ENCODE peak calls at places on chromosomes 3 and 15, in ten cellular contexts. U, T, K, M, W, X, P, V, J and Y are unnamed samples.

GRCh38 chr3:8145661-8146060 is 356.0 kb upstream of the LMCD1 start:
- DNase-seq in T (no peak), P (no peak), K (no peak), U (no peak), V (no peak), W (no peak), M (no peak), J (no peak), X (no peak), Y (no peak)

GRCh38 chr3:84943379-84943778 is 15.4 kb upstream of the CADM2 start:
- DNase-seq in T (no peak), X (no peak), W (no peak), J (no peak), U (no peak), M (no peak), V (no peak), K (no peak), P (no peak), Y (no peak)

GRCh38 chr3:30542897-30543296 is 63.5 kb upstream of the TGFBR2 start:
- DNase-seq in W (no peak), X (no peak), U (no peak), M (no peak), V (no peak), P (no peak), J (no peak), K (no peak), T (no peak), Y (no peak)

GRCh38 chr15:66390670-66391069 is 4.0 kb downstream of the MAP2K1 start:
- DNase-seq in J (no peak), W (peak; percentile 27), X (no peak), V (no peak), U (no peak), T (no peak), P (no peak), K (no peak), M (peak; percentile 60), Y (peak; percentile 19)

GRCh38 chr3:13709706-13710105 is 160.8 kb downstream of the FBLN2 start:
- DNase-seq in M (no peak), W (no peak), U (no peak), X (no peak), K (peak; percentile 12), V (no peak), J (peak; percentile 7), T (no peak), P (peak; percentile 17), Y (no peak)

GRCh38 chr3:178181784-178182183 is 354.5 kb upstream of the KCNMB2 start:
- DNase-seq in U (no peak), K (no peak), X (no peak), T (no peak), P (no peak), J (no peak), W (no peak), M (no peak), V (no peak), Y (no peak)

GRCh38 chr3:45687828-45688193 is 1.4 kb upstream of the SACM1L start:
- DNase-seq in P (no peak), J (no peak), K (no peak), V (no peak), X (no peak), T (no peak), U (no peak), W (no peak), M (no peak), Y (no peak)

GRCh38 chr3:30475038-30475808 is 131.2 kb upstream of the TGFBR2 start:
- DNase-seq in W (no peak), X (no peak), U (no peak), V (no peak), P (no peak), J (no peak), K (no peak), M (no peak), T (no peak), Y (peak; percentile 15)

GRCh38 chr15:65761210-65761926 is 30.7 kb downstream of the DENND4A start:
- DNase-seq in J (no peak), X (no peak), T (no peak), K (no peak), U (no peak), M (no peak), P (no peak), V (no peak), W (no peak), Y (peak; percentile 11)

GRCh38 chr3:151008699-151009098 is 36.2 kb upstream of the CLRN1 start:
- DNase-seq in U (peak; percentile 53), K (no peak), P (no peak), T (no peak), V (no peak), M (peak; percentile 81), J (no peak), X (peak; percentile 21), W (no peak), Y (no peak)

GRCh38 chr15:60444289-60444912 is 34.5 kb downstream of the ICE2 start:
- DNase-seq in V (no peak), P (no peak), U (peak; percentile 26), W (no peak), T (no peak), J (no peak), K (no peak), X (no peak), M (peak; percentile 63), Y (no peak)

GRCh38 chr15:25501828-25502446 is 63.1 kb upstream of the UBE3A start:
- DNase-seq in P (no peak), U (peak; percentile 12), W (peak; percentile 48), J (no peak), M (peak; percentile 56), T (no peak), K (no peak), V (no peak), X (no peak), Y (no peak)

GRCh38 chr3:43753743-43754142 is 63.0 kb downstream of the ABHD5 start:
- DNase-seq in J (no peak), U (peak; percentile 51), K (no peak), M (peak; percentile 77), T (no peak), W (no peak), V (no peak), P (no peak), X (peak; percentile 55), Y (no peak)

GRCh38 chr3:70832035-70832795 is 519.8 kb upstream of the MDFIC2 start:
- DNase-seq in T (no peak), K (no peak), P (no peak), X (peak; percentile 59), W (no peak), V (no peak), M (peak; percentile 90), J (no peak), U (no peak), Y (no peak)

GRCh38 chr15:29734917-29735572 is 87.2 kb downstream of the TJP1 start:
- DNase-seq in X (no peak), W (no peak), T (no peak), M (peak; percentile 66), U (peak; percentile 29), K (no peak), J (no peak), P (no peak), V (no peak), Y (no peak)

GRCh38 chr3:18730491-18730890 is 305.4 kb upstream of the SATB1 start:
- DNase-seq in M (no peak), P (no peak), X (no peak), T (no peak), V (no peak), W (no peak), U (no peak), K (no peak), J (no peak), Y (no peak)
- TF ChIP-seq CTCF in M (no peak), P (no peak), X (no peak), T (no peak), V (no peak), W (no peak), U (no peak), K (no peak), J (no peak), Y (no peak)

GRCh38 chr3:119571230-119571629 is 8.1 kb upstream of the ADPRH start:
- DNase-seq in K (no peak), W (no peak), M (peak; percentile 21), V (no peak), T (no peak), U (no peak), P (no peak), J (no peak), X (no peak), Y (no peak)
- TF ChIP-seq CTCF in K (no peak), W (no peak), M (no peak), V (no peak), T (no peak), U (no peak), P (no peak), J (no peak), X (no peak), Y (no peak)

DNA sequence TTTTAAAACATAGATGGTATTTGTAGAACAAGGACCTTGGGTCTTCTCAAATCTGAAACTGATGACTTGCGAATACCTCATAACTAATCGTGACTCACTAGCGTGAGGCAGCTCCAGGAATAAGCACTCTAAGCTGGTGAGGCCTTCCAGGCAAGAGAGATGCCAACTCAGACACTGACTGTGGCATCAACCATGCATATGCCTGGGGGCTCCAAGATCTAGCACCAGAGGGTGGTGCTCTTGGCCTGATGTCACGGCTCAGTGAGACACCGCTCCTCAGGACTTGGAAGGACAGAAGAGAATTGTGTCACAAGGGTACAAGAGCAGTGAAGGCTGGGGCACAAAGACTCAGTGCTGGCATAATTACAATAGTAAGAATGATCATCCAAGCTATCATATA is 125.0 kb upstream of the TRIM42 start:
- DNase-seq in K (no peak), J (no peak), M (peak; percentile 19), V (no peak), W (no peak), U (no peak), P (no peak), T (no peak), X (no peak), Y (no peak)
- TF ChIP-seq CTCF in K (no peak), J (no peak), M (no peak), V (no peak), W (no peak), U (peak; percentile 35), P (no peak), T (no peak), X (no peak), Y (no peak)

GRCh38 chr3:121999931-122000330 is 22.1 kb downstream of the ILDR1 start:
- DNase-seq in X (no peak), P (no peak), T (no peak), U (no peak), K (no peak), J (no peak), M (no peak), W (no peak), V (no peak), Y (no peak)

GRCh38 chr3:121997372-121997771 is 24.7 kb downstream of the ILDR1 start:
- DNase-seq in T (no peak), V (no peak), U (no peak), W (no peak), P (no peak), X (no peak), M (no peak), J (no peak), K (no peak), Y (no peak)

GRCh38 chr3:122000936-122001605 is 21.0 kb downstream of the ILDR1 start:
- DNase-seq in K (no peak), X (no peak), W (no peak), V (no peak), U (no peak), M (no peak), T (no peak), P (no peak), J (no peak), Y (no peak)

GRCh38 chr3:121998030-121998580 is 23.9 kb downstream of the ILDR1 start:
- DNase-seq in J (no peak), X (no peak), M (peak; percentile 71), W (no peak), K (no peak), P (no peak), U (peak; percentile 40), T (no peak), V (no peak), Y (no peak)

GRCh38 chr3:121998588-121999473 is 23.2 kb downstream of the ILDR1 start:
- DNase-seq in K (no peak), U (no peak), M (no peak), X (no peak), W (no peak), J (no peak), V (no peak), P (no peak), T (no peak), Y (no peak)
- TF ChIP-seq CTCF in K (no peak), U (no peak), M (no peak), X (no peak), W (no peak), J (no peak), V (no peak), P (no peak), T (no peak), Y (no peak)